ENCODE peak calls at places on chromosomes 13 and 19, in seven cellular contexts. B, N, S, M, G, L and P are unnamed samples.

GRCh38 chr19:55216461-55217198 is 7.3 kb upstream of the PTPRH start:
- DNase-seq in S (peak; percentile 99), M (peak; percentile 79), L (peak; percentile 25), N (peak; percentile 99), B (peak; percentile 97), G (peak; percentile 100), P (peak; percentile 97)

GRCh38 chr19:1388637-1389026 is 4.9 kb downstream of the NDUFS7 start:
- DNase-seq in B (no peak), G (no peak), L (no peak), S (no peak), M (no peak), N (no peak), P (no peak)

GRCh38 chr19:57099199-57099661 is 20.6 kb upstream of the USP29 start:
- DNase-seq in L (peak; percentile 26), B (no peak), N (no peak), M (peak; percentile 52), G (peak; percentile 7), S (peak; percentile 35), P (no peak)

GRCh38 chr19:56291857-56292256 is 19.3 kb downstream of the EDDM13 start:
- DNase-seq in S (no peak), G (no peak), B (no peak), L (no peak), M (no peak), N (no peak), P (no peak)

GRCh38 chr19:45477713-45478453 is 10.1 kb downstream of the FOSB start:
- DNase-seq in N (no peak), L (no peak), S (no peak), M (no peak), G (no peak), B (no peak), P (no peak)

GRCh38 chr19:49512970-49513745 is 697 bp downstream of the FCGRT start:
- DNase-seq in S (no peak), L (peak; percentile 63), B (no peak), N (no peak), M (peak; percentile 42), G (no peak), P (no peak)

GRCh38 chr19:40424637-40425449 is 949 bp downstream of the SERTAD1 start:
- DNase-seq in G (peak; percentile 33), L (no peak), S (peak; percentile 11), M (no peak), N (no peak), B (no peak), P (no peak)

GRCh38 chr13:87536899-87537298 is 134.3 kb upstream of the SLITRK5 start:
- DNase-seq in L (no peak), M (no peak), B (no peak), N (no peak), S (no peak), G (no peak), P (no peak)

GRCh38 chr19:47067215-47067847 is 18.9 kb upstream of the TMEM160 start:
- DNase-seq in G (no peak), N (no peak), L (no peak), B (no peak), S (no peak), M (no peak), P (no peak)

GRCh38 chr19:48608798-48609263 is 2.3 kb downstream of the SPACA4 start:
- DNase-seq in M (no peak), S (peak; percentile 33), B (no peak), N (no peak), G (peak; percentile 39), L (peak; percentile 62), P (no peak)

DNA sequence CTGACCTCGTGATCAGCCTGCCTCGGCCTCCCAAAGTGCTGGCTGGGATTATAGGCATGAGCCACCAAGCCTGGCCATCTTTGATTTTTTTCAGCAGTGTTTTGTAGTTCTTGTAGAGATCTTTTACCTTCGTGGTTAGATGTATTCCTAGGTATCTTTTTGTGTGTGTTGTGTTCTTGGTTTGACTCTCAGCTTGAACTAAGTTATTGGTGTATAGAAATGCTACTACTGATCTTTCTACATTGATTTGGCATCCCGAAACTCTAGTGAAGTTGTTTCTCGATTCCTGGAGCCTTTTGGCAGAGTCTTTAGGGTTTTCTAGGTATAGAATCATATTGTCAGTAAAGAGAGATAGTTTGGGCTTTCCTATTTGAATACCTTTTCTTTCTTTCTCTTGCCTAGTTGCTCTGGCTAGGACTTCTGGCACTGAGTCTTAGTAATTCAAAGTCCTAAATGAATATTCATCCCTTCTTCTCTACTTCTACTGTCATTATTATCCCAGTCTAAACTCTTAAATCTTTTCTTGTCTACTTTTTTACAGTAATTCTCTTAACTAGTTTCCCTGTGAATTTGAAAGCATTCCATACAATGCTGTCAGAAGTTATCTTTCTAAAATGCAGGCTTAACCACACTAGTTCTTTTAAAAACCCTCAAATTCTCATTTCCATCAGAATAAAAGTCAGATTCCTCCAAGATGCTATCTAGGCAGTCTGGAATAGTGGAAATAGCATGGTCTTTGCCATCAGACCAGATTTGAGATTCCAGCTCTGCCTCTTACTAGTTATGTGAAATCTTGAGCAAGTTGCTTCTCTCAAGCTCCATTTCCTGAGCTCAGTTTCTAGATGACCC is 7.0 kb downstream of the GPR18 start:
- DNase-seq in S (no peak), M (no peak), G (no peak), L (no peak), N (no peak), B (no peak), P (no peak)
- TF ChIP-seq CTCF in S (no peak), M (no peak), G (no peak), L (no peak), N (no peak), B (no peak), P (no peak)

GRCh38 chr13:114035583-114036501 is 62.0 kb upstream of the C13orf46 start:
- DNase-seq in G (peak; percentile 28), M (no peak), B (no peak), L (no peak), N (no peak), S (peak; percentile 48), P (no peak)

GRCh38 chr13:114033541-114034315 is 59.9 kb upstream of the C13orf46 start:
- DNase-seq in S (no peak), M (no peak), B (no peak), N (no peak), L (no peak), G (peak; percentile 25), P (no peak)

GRCh38 chr13:114032121-114032799 is 58.4 kb upstream of the C13orf46 start:
- DNase-seq in S (peak; percentile 68), L (no peak), B (peak; percentile 43), G (peak; percentile 79), M (no peak), N (no peak), P (no peak)

GRCh38 chr13:114035186-114035582 is 61.3 kb upstream of the C13orf46 start:
- DNase-seq in N (no peak), L (no peak), S (no peak), B (no peak), M (no peak), G (no peak), P (no peak)

DNA sequence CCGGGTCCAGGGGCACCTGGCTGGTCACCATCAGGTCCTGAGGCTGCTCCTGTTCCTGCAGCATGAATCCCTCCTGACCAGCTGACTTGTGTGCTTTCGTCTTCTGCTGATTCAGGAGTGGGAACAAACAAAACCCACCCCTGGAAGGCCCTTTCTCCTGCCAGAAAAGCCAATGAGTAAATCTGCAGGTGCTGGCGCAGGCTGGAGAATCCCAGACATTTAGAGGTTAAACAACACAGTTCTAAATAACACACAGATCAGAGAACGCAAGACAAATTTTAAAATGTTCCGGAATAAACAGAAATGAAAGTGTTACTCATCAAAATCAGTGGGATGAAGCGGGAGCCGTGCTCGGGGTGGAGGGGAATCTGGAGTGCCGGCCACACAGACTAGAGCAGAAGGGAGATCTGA is 60.6 kb upstream of the C13orf46 start:
- DNase-seq in B (no peak), G (peak; percentile 52), S (no peak), N (no peak), M (no peak), L (no peak), P (no peak)
- H3K4me3 ChIP-seq in B (no peak overlapping the region), G (peak overlapping the region; percentile 36), S (no peak overlapping the region), N (no peak overlapping the region), M (no peak overlapping the region), L (no peak overlapping the region), P (no peak overlapping the region)

GRCh38 chr19:6717036-6717435 is 3.4 kb downstream of the C3 start:
- DNase-seq in N (no peak), M (no peak), G (no peak), B (no peak), S (no peak), L (no peak), P (no peak)
- TF ChIP-seq CTCF in N (no peak), M (no peak), G (peak; percentile 4), B (no peak), S (no peak), L (no peak), P (no peak)

GRCh38 chr19:11195169-11195568 is 2.2 kb downstream of the KANK2 start:
- DNase-seq in G (no peak), L (no peak), N (no peak), M (no peak), B (no peak), S (no peak), P (no peak)

GRCh38 chr19:11192957-11193939 is 4.1 kb downstream of the KANK2 start:
- DNase-seq in B (no peak), N (no peak), M (no peak), L (no peak), S (no peak), G (no peak), P (no peak)

GRCh38 chr19:11194173-11194572 is 3.2 kb downstream of the KANK2 start:
- DNase-seq in N (no peak), L (no peak), S (no peak), M (no peak), G (no peak), B (no peak), P (no peak)

GRCh38 chr19:11195681-11196080 is 1.7 kb downstream of the KANK2 start:
- DNase-seq in G (no peak), S (no peak), B (no peak), M (no peak), L (no peak), N (no peak), P (no peak)

GRCh38 chr19:11194657-11195056 is 2.7 kb downstream of the KANK2 start:
- DNase-seq in B (no peak), M (no peak), S (no peak), G (no peak), L (no peak), N (no peak), P (no peak)
- H3K4me3 ChIP-seq in B (peak overlapping the region; percentile 11), M (peak overlapping the region; percentile 2), S (peak overlapping the region; percentile 30), G (peak overlapping the region; percentile 65), L (peak overlapping the region; percentile 35), N (peak overlapping the region; percentile 26), P (peak overlapping the region; percentile 54)

DNA sequence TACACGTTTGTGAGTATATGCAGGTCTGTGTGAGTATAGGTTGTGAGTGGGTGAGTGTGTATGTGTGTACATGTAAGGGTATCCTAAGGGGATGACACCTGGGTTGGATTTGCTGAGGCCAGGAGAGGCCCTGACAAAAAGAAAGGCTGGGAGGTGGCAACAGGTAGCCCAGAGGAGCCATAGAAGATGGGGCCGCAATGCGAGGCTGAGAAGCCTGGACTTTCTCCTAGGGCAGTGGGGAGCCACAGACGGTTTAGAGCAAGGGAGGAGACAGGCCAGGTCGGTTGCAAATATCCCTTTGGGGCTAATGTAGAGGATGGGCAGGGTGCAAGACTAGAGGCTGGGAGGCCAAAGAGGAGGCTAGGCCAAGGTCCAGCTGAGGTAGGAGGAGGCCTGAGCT is 54.3 kb downstream of the CELF5 start:
- DNase-seq in B (no peak), M (no peak), L (no peak), G (no peak), S (no peak), N (no peak), P (no peak)
- TF ChIP-seq CTCF in B (no peak), M (no peak), L (no peak), G (no peak), S (no peak), N (no peak), P (no peak)

GRCh38 chr13:49262634-49263033 is 14.9 kb downstream of the CDADC1 start:
- DNase-seq in G (no peak), L (no peak), M (no peak), B (no peak), N (no peak), S (no peak), P (no peak)
- H3K4me3 ChIP-seq in G (no peak overlapping the region), L (no peak overlapping the region), M (no peak overlapping the region), B (no peak overlapping the region), N (no peak overlapping the region), S (no peak overlapping the region), P (no peak overlapping the region)